ENCODE peak calls at places on chromosome X, in five cellular contexts. V is psoas muscle, L is cardiac muscle cell, S is neural crest cell, Z is mesothelial cell of epicardium. M is an unnamed sample.

GRCh38 chrX:110418220-110418856 is 59.7 kb downstream of the RTL9 start:
- DNase-seq in V (no peak), L (peak), S (peak), Z (no peak), M (no peak)

GRCh38 chrX:20374866-20375530 is 108.3 kb upstream of the RPS6KA3 start:
- DNase-seq in V (no peak), L (peak), S (no peak), Z (no peak), M (no peak)

GRCh38 chrX:107562482-107562881 is 65.8 kb upstream of the PRPS1 start:
- DNase-seq in V (no peak), L (peak), S (no peak), Z (no peak), M (no peak)

GRCh38 chrX:34956915-34957314 is 14.3 kb downstream of the FAM47B start:
- DNase-seq in V (no peak), L (no peak), S (no peak), Z (no peak), M (no peak)

GRCh38 chrX:112868586-112868985 is 28.0 kb upstream of the AMOT start:
- DNase-seq in V (no peak), L (no peak), S (no peak), Z (no peak), M (no peak)

GRCh38 chrX:122565952-122566351 is 618.1 kb upstream of the GRIA3 start:
- DNase-seq in V (no peak), L (no peak), S (no peak), Z (no peak), M (no peak)

GRCh38 chrX:5650904-5651303 is 577.8 kb downstream of the NLGN4X start:
- DNase-seq in V (no peak), L (no peak), S (no peak), Z (no peak), M (no peak)

GRCh38 chrX:40237745-40238178 is 140.0 kb upstream of the BCOR start:
- DNase-seq in V (no peak), L (no peak), S (no peak), Z (no peak), M (no peak)

GRCh38 chrX:64394874-64395567 is at the start of gene MTMR8:
- DNase-seq in V (peak), L (peak), S (peak), Z (peak), M (peak)

GRCh38 chrX:103919336-103919682 is 43.1 kb upstream of the TMSB15B start:
- DNase-seq in V (no peak), L (no peak), S (no peak), Z (no peak), M (no peak)

GRCh38 chrX:69605521-69605920 is 10.4 kb upstream of the EDA start:
- DNase-seq in V (no peak), L (no peak), S (no peak), Z (no peak), M (no peak)

GRCh38 chrX:102154900-102155805 is 624 bp downstream of the BEX5 start:
- DNase-seq in V (no peak), L (peak), S (no peak), Z (no peak), M (no peak)

GRCh38 chrX:10017866-10018265 is 50.7 kb downstream of the CLDN34 start:
- DNase-seq in V (no peak), L (peak), S (no peak), Z (no peak), M (no peak)
- TF ChIP-seq CTCF in V (no peak), L (no peak), S (no peak), Z (no peak), M (no peak)

DNA sequence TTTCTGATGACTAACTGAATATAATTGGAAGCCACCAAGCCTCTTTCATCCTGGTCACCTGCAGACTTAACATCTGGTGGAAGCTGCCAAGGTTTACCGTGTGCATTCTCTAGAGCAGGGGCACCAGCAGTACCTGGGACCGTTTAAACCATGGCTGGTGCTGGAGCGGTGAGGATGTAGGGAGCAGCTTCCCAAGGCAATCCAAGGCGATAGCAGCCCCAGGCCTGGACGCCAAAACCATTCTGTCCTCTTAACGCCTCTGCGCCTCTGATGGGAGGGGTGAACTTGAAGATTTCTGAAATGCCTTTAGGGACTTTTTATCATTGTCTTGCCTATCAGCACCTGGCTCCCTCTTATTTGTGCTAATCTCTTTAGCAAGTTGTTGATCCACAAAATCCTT is 37.3 kb upstream of the SPANXN2 start:
- DNase-seq in V (no peak), L (no peak), S (no peak), Z (no peak), M (no peak)
- TF ChIP-seq CTCF in V (no peak), L (no peak), S (no peak), Z (no peak), M (no peak)

GRCh38 chrX:47239898-47240545 is 7.2 kb downstream of the USP11 start:
- DNase-seq in V (no peak), L (no peak), S (no peak), Z (no peak), M (no peak)
- TF ChIP-seq CTCF in V (no peak), L (no peak), S (no peak), Z (no peak), M (no peak)

GRCh38 chrX:21905976-21906375 is 34.5 kb upstream of the SMS start:
- DNase-seq in V (no peak), L (no peak), S (no peak), Z (no peak), M (no peak)

GRCh38 chrX:21905209-21905735 is 35.2 kb upstream of the SMS start:
- DNase-seq in V (no peak), L (no peak), S (no peak), Z (no peak), M (no peak)

GRCh38 chrX:21911481-21911880 is 29.0 kb upstream of the SMS start:
- DNase-seq in V (no peak), L (no peak), S (no peak), Z (no peak), M (no peak)

GRCh38 chrX:21912220-21912619 is 28.3 kb upstream of the SMS start:
- DNase-seq in V (no peak), L (no peak), S (no peak), Z (no peak), M (no peak)

GRCh38 chrX:21907250-21907649 is 33.3 kb upstream of the SMS start:
- DNase-seq in V (no peak), L (peak), S (no peak), Z (no peak), M (no peak)
- TF ChIP-seq CTCF in V (no peak), L (no peak), S (no peak), Z (no peak), M (no peak)

GRCh38 chrX:15493118-15494082 is at the start of gene PIR:
- DNase-seq in V (peak), L (peak), S (peak), Z (peak), M (peak)
- TF ChIP-seq CTCF in V (peak), L (peak), S (peak), Z (peak), M (peak)